ENCODE peak calls at places on chromosomes 7 and 10, in ten cellular contexts. D is left ventricle myocardium inferior; R is OCI-LY7; K is thyroid gland; G is CD4-positive, alpha-beta memory T cell; N is thoracic aorta; F is tibial nerve; X is upper lobe of right lung; Q is CD8-positive, alpha-beta memory T cell; Z is ovary. Y is an unnamed sample.

GRCh38 chr7:130473289-130473688 is 18.6 kb upstream of the MEST start:
- DNase-seq in Z (no peak), D (no peak), X (no peak), R (peak; percentile 33), N (no peak), F (no peak), K (no peak), G (no peak), Q (no peak), Y (no peak)

GRCh38 chr10:83562381-83562780 is 576.9 kb upstream of the GHITM start:
- DNase-seq in Q (no peak), F (no peak), N (no peak), G (no peak), R (no peak), K (no peak), Z (no peak), X (no peak), D (no peak), Y (no peak)

GRCh38 chr7:82382276-82382675 is 61.3 kb downstream of the CACNA2D1 start:
- DNase-seq in K (peak; percentile 44), Q (no peak), Z (no peak), R (no peak), N (no peak), X (no peak), G (no peak), D (no peak), F (no peak), Y (no peak)

GRCh38 chr7:4575254-4575653 is 106.8 kb upstream of the FOXK1 start:
- DNase-seq in K (no peak), Q (no peak), Z (no peak), G (no peak), F (no peak), R (no peak), X (no peak), N (no peak), D (no peak), Y (no peak)

GRCh38 chr7:98603010-98603777 is 13.9 kb upstream of the NPTX2 start:
- DNase-seq in F (no peak), X (no peak), R (no peak), Q (no peak), K (no peak), D (no peak), Z (no peak), G (no peak), N (no peak), Y (no peak)

GRCh38 chr10:51063659-51064535 is 10.4 kb upstream of the PRKG1 start:
- DNase-seq in N (no peak), R (peak; percentile 16), G (no peak), X (no peak), Z (no peak), Q (no peak), F (no peak), D (no peak), K (no peak), Y (no peak)

GRCh38 chr10:61752111-61753011 is 89.6 kb downstream of the CABCOCO1 start:
- DNase-seq in Q (no peak), N (no peak), R (peak; percentile 18), X (no peak), Z (no peak), D (no peak), G (no peak), K (no peak), F (no peak), Y (no peak)

GRCh38 chr7:64463636-64464375 is 99.1 kb downstream of the ZNF680 start:
- DNase-seq in Q (no peak), Z (peak; percentile 73), R (no peak), G (peak; percentile 25), F (peak; percentile 41), D (peak; percentile 82), N (peak; percentile 38), X (no peak), K (peak; percentile 87), Y (peak; percentile 53)

GRCh38 chr7:24783731-24784130 is 26.5 kb upstream of the GSDME start:
- DNase-seq in N (no peak), F (no peak), Q (no peak), R (no peak), X (no peak), G (no peak), K (no peak), Z (no peak), D (no peak), Y (no peak)

GRCh38 chr7:15686957-15687644 is 618 bp upstream of the MEOX2 start:
- DNase-seq in K (no peak), R (no peak), Q (no peak), Z (no peak), G (no peak), X (no peak), D (peak; percentile 17), N (no peak), F (no peak), Y (no peak)

GRCh38 chr10:133475821-133476640 is 22.3 kb downstream of the SCART1 start:
- DNase-seq in R (peak; percentile 13), F (no peak), N (no peak), Q (no peak), Z (no peak), K (no peak), G (no peak), X (no peak), D (no peak), Y (no peak)

GRCh38 chr10:31081937-31082635 is 50.4 kb upstream of the ZNF438 start:
- DNase-seq in Z (no peak), K (no peak), R (no peak), Q (no peak), D (no peak), F (no peak), X (no peak), N (no peak), G (no peak), Y (no peak)

GRCh38 chr7:128266891-128267839 is 26.1 kb downstream of the LEP start:
- DNase-seq in Z (peak; percentile 58), F (peak; percentile 22), K (peak; percentile 74), X (peak; percentile 63), R (no peak), Q (no peak), N (no peak), D (peak; percentile 54), G (no peak), Y (no peak)

GRCh38 chr10:79446451-79447020 is 1.1 kb upstream of the ZCCHC24 start:
- DNase-seq in Q (peak; percentile 24), R (no peak), Z (peak; percentile 85), F (no peak), D (peak; percentile 78), X (peak; percentile 86), K (peak; percentile 88), G (no peak), N (peak; percentile 64), Y (peak; percentile 83)

GRCh38 chr7:47375121-47375551 is 206.8 kb downstream of the TNS3 start:
- DNase-seq in N (no peak), D (no peak), F (no peak), X (peak; percentile 39), R (no peak), Q (no peak), K (no peak), Z (no peak), G (no peak), Y (no peak)

GRCh38 chr10:57849726-57850357 is 417.9 kb downstream of the IPMK start:
- DNase-seq in F (no peak), D (no peak), N (no peak), Q (no peak), Z (no peak), X (no peak), G (no peak), K (no peak), R (no peak), Y (no peak)

DNA sequence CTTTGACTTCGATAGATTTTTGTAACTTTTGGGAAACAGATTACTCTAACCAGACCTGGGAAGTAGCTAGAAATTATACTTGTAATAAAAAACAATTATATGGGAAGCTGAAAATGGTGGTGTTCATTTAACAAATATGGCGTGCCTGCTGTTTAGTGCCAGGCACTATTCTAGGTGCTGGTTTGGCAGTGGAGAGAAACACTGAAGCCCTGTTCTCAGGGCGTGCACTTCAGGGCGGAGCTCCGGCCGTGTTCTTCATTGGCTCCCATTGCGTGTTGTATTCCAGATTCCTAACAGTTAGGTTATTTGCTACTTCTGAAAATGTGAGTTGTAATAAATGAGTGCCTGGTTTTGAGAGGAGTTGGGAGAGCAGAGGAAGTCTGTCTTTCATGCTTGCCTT is 38.6 kb downstream of the DNAJB6 start:
- DNase-seq in Q (no peak), K (no peak), G (no peak), R (no peak), F (no peak), X (no peak), N (no peak), Z (no peak), D (no peak), Y (no peak)
- H3K36me3 ChIP-seq in Q (peaks cover 20% of the 10 kb centered on the region), K (peaks cover 21% of the 10 kb centered on the region), G (peaks cover 31% of the 10 kb centered on the region), R (peaks cover 90% of the 10 kb centered on the region), F (peaks cover 7% of the 10 kb centered on the region), X (peaks cover 49% of the 10 kb centered on the region), N (peaks cover 35% of the 10 kb centered on the region), Z (no peaks in the 10 kb centered on the region), D (peaks cover 37% of the 10 kb centered on the region), Y (peaks cover 53% of the 10 kb centered on the region)

DNA sequence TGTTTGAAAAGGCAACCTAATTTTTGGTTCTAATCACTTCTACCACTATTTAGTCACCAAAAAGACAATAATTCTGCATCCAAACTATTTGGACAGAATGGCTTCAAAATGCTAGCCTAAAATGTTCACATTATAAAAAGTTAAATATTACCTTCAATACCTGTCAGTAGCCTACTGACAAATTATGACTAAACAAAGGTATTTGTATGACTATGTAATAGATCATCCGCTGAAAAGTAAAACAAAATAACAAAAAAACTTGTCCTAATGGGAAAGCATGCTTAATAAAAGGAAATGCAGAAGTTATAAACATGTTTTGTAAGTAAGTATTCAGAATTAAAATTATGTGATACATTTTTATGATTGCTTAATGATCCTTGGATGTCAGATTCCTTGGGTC is 36.6 kb downstream of the CD36 start:
- DNase-seq in N (no peak), F (no peak), D (no peak), R (no peak), Q (no peak), Z (no peak), X (no peak), K (no peak), G (no peak), Y (no peak)
- H3K9me3 ChIP-seq in N (no peaks in the 10 kb centered on the region), F (no peaks in the 10 kb centered on the region), D (no peaks in the 10 kb centered on the region), R (no peaks in the 10 kb centered on the region), Q (no peaks in the 10 kb centered on the region), Z (no peaks in the 10 kb centered on the region), X (no peaks in the 10 kb centered on the region), K (no peaks in the 10 kb centered on the region), G (no peaks in the 10 kb centered on the region), Y (no peaks in the 10 kb centered on the region)

DNA sequence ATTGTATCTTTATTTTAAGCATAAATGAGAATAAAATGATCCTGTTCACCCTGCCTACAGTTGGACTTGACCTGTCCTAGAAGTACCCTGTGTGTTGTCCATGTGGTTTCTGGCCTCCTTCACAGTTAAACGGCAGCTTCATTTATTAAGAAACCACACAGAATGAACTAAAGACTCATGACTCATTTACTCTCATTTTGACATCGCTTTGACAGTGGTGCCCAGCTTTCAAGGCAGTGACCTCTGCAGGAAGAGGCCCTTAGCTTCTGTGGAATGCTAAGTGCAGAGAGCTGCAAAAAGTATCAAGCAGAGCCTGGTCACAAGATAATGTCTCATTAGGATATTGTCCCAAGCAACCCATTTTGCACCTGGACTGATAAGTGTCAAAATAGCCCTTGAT is 93.4 kb downstream of the AVL9 start:
- DNase-seq in N (no peak), X (no peak), R (no peak), F (no peak), Z (no peak), Q (no peak), D (no peak), K (peak; percentile 51), G (no peak), Y (no peak)
- H3K4me3 ChIP-seq in N (no peak overlapping the region), X (no peak overlapping the region), R (no peak overlapping the region), F (no peak overlapping the region), Z (no peak overlapping the region), Q (no peak overlapping the region), D (no peak overlapping the region), K (no peak overlapping the region), G (no peak overlapping the region), Y (no peak overlapping the region)

GRCh38 chr7:148783801-148784527 is 85.3 kb downstream of the CUL1 start:
- DNase-seq in K (no peak), F (no peak), Q (no peak), Z (no peak), R (no peak), G (no peak), N (no peak), X (no peak), D (no peak), Y (no peak)
- H3K36me3 ChIP-seq in K (peaks cover 48% of the 10 kb centered on the region), F (peaks cover 20% of the 10 kb centered on the region), Q (peaks cover 44% of the 10 kb centered on the region), Z (no peaks in the 10 kb centered on the region), R (peaks cover 77% of the 10 kb centered on the region), G (peaks cover 40% of the 10 kb centered on the region), N (peaks cover 20% of the 10 kb centered on the region), X (peaks cover 81% of the 10 kb centered on the region), D (peaks cover 73% of the 10 kb centered on the region), Y (peaks cover 95% of the 10 kb centered on the region)

Y was measured in lower lobe of right lung.